ENCODE peak calls at places on chromosomes 7 and 10, in six cellular contexts. One of them, this sample, is unnamed.

GRCh38 chr10:49183596-49184542 is 4.3 kb downstream of the TMEM273 start:
- DNase-seq in mucosa of descending colon: no peak
- DNase-seq in suprapubic skin: no peak
- DNase-seq in aorta: no peak
- DNase-seq in fibroblast of lung: no peak
- DNase-seq in ascending aorta: no peak
- DNase-seq in this sample: no peak

GRCh38 chr10:46226900-46227558 is 59.8 kb upstream of the ANTXRL start:
- DNase-seq in mucosa of descending colon: peak
- DNase-seq in suprapubic skin: peak
- DNase-seq in aorta: no peak
- DNase-seq in fibroblast of lung: no peak
- DNase-seq in ascending aorta: peak
- DNase-seq in this sample: no peak

GRCh38 chr7:77538908-77539212 is 1.8 kb downstream of the PTPN12 start:
- DNase-seq in mucosa of descending colon: no peak
- DNase-seq in suprapubic skin: no peak
- DNase-seq in aorta: no peak
- DNase-seq in fibroblast of lung: no peak
- DNase-seq in ascending aorta: no peak
- DNase-seq in this sample: no peak

GRCh38 chr7:148894596-148894995 is 10.5 kb upstream of the EZH2 start:
- DNase-seq in mucosa of descending colon: no peak
- DNase-seq in suprapubic skin: no peak
- DNase-seq in aorta: no peak
- DNase-seq in fibroblast of lung: no peak
- DNase-seq in ascending aorta: no peak
- DNase-seq in this sample: no peak

GRCh38 chr7:37853468-37853867 is 5.1 kb downstream of the NME8 start:
- DNase-seq in mucosa of descending colon: no peak
- DNase-seq in suprapubic skin: no peak
- DNase-seq in aorta: no peak
- DNase-seq in fibroblast of lung: no peak
- DNase-seq in ascending aorta: no peak
- DNase-seq in this sample: peak

GRCh38 chr7:83072576-83073517 is 89.8 kb downstream of the PCLO start:
- DNase-seq in mucosa of descending colon: no peak
- DNase-seq in suprapubic skin: no peak
- DNase-seq in aorta: no peak
- DNase-seq in fibroblast of lung: no peak
- DNase-seq in ascending aorta: no peak
- DNase-seq in this sample: no peak

GRCh38 chr7:124033093-124033806 is 383 bp upstream of the TMEM229A start:
- DNase-seq in mucosa of descending colon: peak
- DNase-seq in suprapubic skin: no peak
- DNase-seq in aorta: peak
- DNase-seq in fibroblast of lung: no peak
- DNase-seq in ascending aorta: no peak
- DNase-seq in this sample: peak

GRCh38 chr7:83142365-83142764 is 20.3 kb downstream of the PCLO start:
- DNase-seq in mucosa of descending colon: no peak
- DNase-seq in suprapubic skin: no peak
- DNase-seq in aorta: no peak
- DNase-seq in fibroblast of lung: no peak
- DNase-seq in ascending aorta: no peak
- DNase-seq in this sample: no peak

GRCh38 chr7:65975814-65976445 is 6.1 kb downstream of the GUSB start:
- DNase-seq in mucosa of descending colon: no peak
- DNase-seq in suprapubic skin: no peak
- DNase-seq in aorta: peak
- DNase-seq in fibroblast of lung: no peak
- DNase-seq in ascending aorta: no peak
- DNase-seq in this sample: no peak

GRCh38 chr10:98097611-98098010 is 36.8 kb upstream of the R3HCC1L start:
- DNase-seq in mucosa of descending colon: no peak
- DNase-seq in suprapubic skin: no peak
- DNase-seq in aorta: no peak
- DNase-seq in fibroblast of lung: no peak
- DNase-seq in ascending aorta: no peak
- DNase-seq in this sample: peak